ENCODE peak calls at places on chromosomes 5 and 9, in ten cellular contexts. M is iPS DF 6.9; K is stimulated activated CD4-positive, alpha-beta T cell treated with anti-CD3 and anti-CD28 coated beads, Interleukin-4, amount 100 ng/mL, for 48 hours; G is caudate nucleus; W is colonic mucosa; R is activated naive CD8-positive, alpha-beta T cell treated with anti-CD3 and anti-CD28 coated beads, Interleukin-2, amount 10 ng/mL, durations not matched to agents 7 days and 5 days; U is upper lobe of left lung; T is SK-N-SH; F is fibroblast of lung; D is AG09309. X is an unnamed sample.

GRCh38 chr5:44345871-44346270 is 43.3 kb downstream of the FGF10 start:
- DNase-seq in F (no peak), M (no peak), D (no peak), T (no peak), K (no peak), G (no peak), U (no peak), W (no peak), R (no peak), X (peak; percentile 84)

GRCh38 chr5:174571662-174572397 is 152.6 kb upstream of the MSX2 start:
- DNase-seq in K (no peak), U (no peak), F (peak; percentile 96), W (peak; percentile 50), D (peak; percentile 87), M (no peak), T (peak; percentile 45), G (no peak), R (no peak), X (no peak)

GRCh38 chr9:70791936-70792335 is 329.5 kb downstream of the TRPM3 start:
- DNase-seq in R (no peak), W (no peak), U (no peak), G (no peak), T (no peak), D (no peak), K (no peak), M (no peak), F (no peak), X (no peak)

GRCh38 chr5:132099073-132099748 is 25.6 kb downstream of the CSF2 start:
- DNase-seq in M (no peak), G (no peak), W (no peak), D (no peak), F (no peak), T (no peak), U (no peak), R (no peak), K (peak; percentile 45), X (no peak)

GRCh38 chr9:24036459-24036858 is 210.4 kb upstream of the ELAVL2 start:
- DNase-seq in U (no peak), K (no peak), G (no peak), T (no peak), M (no peak), D (no peak), R (no peak), F (no peak), W (no peak), X (no peak)

GRCh38 chr9:125541840-125542243 is 165.2 kb downstream of the MAPKAP1 start:
- DNase-seq in K (no peak), F (peak; percentile 66), T (peak; percentile 77), M (no peak), R (no peak), G (no peak), W (no peak), D (no peak), U (no peak), X (peak; percentile 10)

GRCh38 chr9:120583958-120584369 is 4.0 kb upstream of the CDK5RAP2 start:
- DNase-seq in T (peak; percentile 62), U (peak; percentile 42), K (no peak), R (no peak), D (peak; percentile 80), M (no peak), W (peak; percentile 28), G (peak; percentile 82), F (peak; percentile 93), X (peak; percentile 17)

GRCh38 chr9:114432323-114433067 is 44.7 kb upstream of the AKNA start:
- DNase-seq in U (no peak), G (no peak), W (no peak), F (no peak), T (no peak), R (no peak), D (no peak), M (no peak), K (no peak), X (no peak)

GRCh38 chr9:114893622-114894021 is 36.8 kb downstream of the TNFSF8 start:
- DNase-seq in T (no peak), K (no peak), R (no peak), M (no peak), U (no peak), W (no peak), F (peak; percentile 71), G (no peak), D (no peak), X (no peak)

GRCh38 chr5:135565691-135566421 is 12.9 kb downstream of the CXCL14 start:
- DNase-seq in W (peak; percentile 81), F (peak; percentile 32), U (peak; percentile 74), M (no peak), T (peak; percentile 60), R (peak; percentile 75), G (peak; percentile 55), K (peak; percentile 80), D (no peak), X (peak; percentile 59)

GRCh38 chr9:78132688-78133033 is 101.0 kb upstream of the GNAQ start:
- DNase-seq in R (no peak), M (no peak), K (no peak), F (no peak), U (no peak), D (no peak), T (no peak), G (no peak), W (no peak), X (no peak)

GRCh38 chr5:132662925-132663770 is 5.2 kb downstream of the IL13 start:
- DNase-seq in D (no peak), G (no peak), M (no peak), W (no peak), F (no peak), K (peak; percentile 41), U (no peak), R (no peak), T (no peak), X (peak; percentile 57)

GRCh38 chr5:55467862-55468551 is 66.8 kb downstream of the PLPP1 start:
- DNase-seq in G (no peak), R (no peak), T (no peak), F (no peak), K (no peak), U (no peak), W (peak; percentile 25), M (no peak), D (no peak), X (no peak)

GRCh38 chr5:107673368-107674136 is 2.8 kb upstream of the EFNA5 start:
- DNase-seq in T (peak; percentile 77), R (peak; percentile 76), W (peak; percentile 94), M (peak; percentile 89), U (peak; percentile 87), F (peak; percentile 81), D (peak; percentile 63), G (peak; percentile 75), K (peak; percentile 74), X (peak; percentile 93)